ENCODE peak calls at places on chromosomes 7 and 10, in eight cellular contexts. N is T-helper 17 cell; D is T-helper 1 cell; J is stimulated activated CD8-positive, alpha-beta memory T cell treated with anti-CD3 and anti-CD28 coated beads, Interleukin-7, amount 100 ng/mL, for 24 hours; L is hepatocyte; X is IMR-90; K is T1000; Z is T-helper 2 cell. I is an unnamed sample.

GRCh38 chr7:71327946-71328345 is 196.0 kb downstream of the GALNT17 start:
- DNase-seq in N (no peak), D (no peak), J (no peak), L (no peak), X (no peak), K (no peak), Z (no peak), I (no peak)

GRCh38 chr7:65251851-65252620 is 121.6 kb upstream of the ZNF92 start:
- DNase-seq in N (no peak), D (peak), J (no peak), L (peak), X (peak), K (peak), Z (no peak), I (peak)

GRCh38 chr7:158366346-158366745 is 221.3 kb downstream of the PTPRN2 start:
- DNase-seq in N (no peak), D (no peak), J (no peak), L (no peak), X (no peak), K (no peak), Z (no peak), I (no peak)

GRCh38 chr7:136969776-136970175 is 101.3 kb downstream of the CHRM2 start:
- DNase-seq in N (no peak), D (no peak), J (no peak), L (no peak), X (peak), K (no peak), Z (no peak), I (peak)

GRCh38 chr10:7027913-7028808 is 382.7 kb downstream of the SFMBT2 start:
- DNase-seq in N (no peak), D (peak), J (no peak), L (no peak), X (peak), K (no peak), Z (no peak), I (peak)

GRCh38 chr7:50362712-50363282 is 58.3 kb downstream of the IKZF1 start:
- DNase-seq in N (no peak), D (peak), J (no peak), L (no peak), X (no peak), K (no peak), Z (no peak), I (no peak)

GRCh38 chr10:130244031-130244927 is 108.1 kb downstream of the GLRX3 start:
- DNase-seq in N (no peak), D (no peak), J (no peak), L (no peak), X (no peak), K (no peak), Z (no peak), I (no peak)

GRCh38 chr7:128826916-128827247 is 3.3 kb upstream of the FLNC start:
- DNase-seq in N (no peak), D (no peak), J (no peak), L (no peak), X (no peak), K (no peak), Z (no peak), I (no peak)

GRCh38 chr10:71598673-71599072 is 120.9 kb downstream of the C10orf105 start:
- DNase-seq in N (no peak), D (no peak), J (no peak), L (peak), X (no peak), K (no peak), Z (no peak), I (no peak)

I was measured in bronchial epithelial cell.